ENCODE peak calls at places on chromosomes 11 and 22, in eight cellular contexts. Z is Peyer's patch, K is colonic mucosa, R is ovary, L is RWPE1, H is substantia nigra, T is caudate nucleus, B is mammary epithelial cell. A is an unnamed sample.

GRCh38 chr11:1453611-1454386 is 32.8 kb downstream of the MOB2 start:
- DNase-seq in Z (no peak), K (peak), R (no peak), L (peak), H (no peak), T (no peak), B (no peak), A (no peak)

GRCh38 chr22:33570110-33570509 is 350.2 kb downstream of the LARGE1 start:
- DNase-seq in Z (no peak), K (no peak), R (no peak), L (no peak), H (no peak), T (no peak), B (no peak), A (no peak)

GRCh38 chr11:69978841-69979614 is 99.1 kb upstream of the ANO1 start:
- DNase-seq in Z (no peak), K (no peak), R (no peak), L (no peak), H (no peak), T (no peak), B (no peak), A (no peak)

GRCh38 chr11:17722000-17722643 is 2.8 kb downstream of the MYOD1 start:
- DNase-seq in Z (no peak), K (no peak), R (no peak), L (peak), H (no peak), T (no peak), B (no peak), A (no peak)

GRCh38 chr22:24681236-24681635 is 78.2 kb downstream of the GGT1 start:
- DNase-seq in Z (no peak), K (no peak), R (no peak), L (no peak), H (no peak), T (no peak), B (no peak), A (no peak)

GRCh38 chr11:1077033-1077416 is 2.4 kb downstream of the MUC2 start:
- DNase-seq in Z (no peak), K (no peak), R (peak), L (no peak), H (no peak), T (no peak), B (no peak), A (no peak)

GRCh38 chr11:8242113-8242475 is 21.6 kb downstream of the LMO1 start:
- DNase-seq in Z (no peak), K (no peak), R (no peak), L (no peak), H (no peak), T (no peak), B (no peak), A (no peak)

GRCh38 chr11:103961010-103961409 is 75.4 kb upstream of the DDI1 start:
- DNase-seq in Z (no peak), K (no peak), R (no peak), L (peak), H (no peak), T (no peak), B (peak), A (no peak)

GRCh38 chr11:116540645-116541044 is 232.1 kb downstream of the BUD13 start:
- DNase-seq in Z (no peak), K (no peak), R (no peak), L (no peak), H (no peak), T (no peak), B (no peak), A (no peak)

GRCh38 chr11:43723617-43724016 is 43.1 kb downstream of the HSD17B12 start:
- DNase-seq in Z (no peak), K (no peak), R (no peak), L (no peak), H (no peak), T (no peak), B (no peak), A (no peak)

DNA sequence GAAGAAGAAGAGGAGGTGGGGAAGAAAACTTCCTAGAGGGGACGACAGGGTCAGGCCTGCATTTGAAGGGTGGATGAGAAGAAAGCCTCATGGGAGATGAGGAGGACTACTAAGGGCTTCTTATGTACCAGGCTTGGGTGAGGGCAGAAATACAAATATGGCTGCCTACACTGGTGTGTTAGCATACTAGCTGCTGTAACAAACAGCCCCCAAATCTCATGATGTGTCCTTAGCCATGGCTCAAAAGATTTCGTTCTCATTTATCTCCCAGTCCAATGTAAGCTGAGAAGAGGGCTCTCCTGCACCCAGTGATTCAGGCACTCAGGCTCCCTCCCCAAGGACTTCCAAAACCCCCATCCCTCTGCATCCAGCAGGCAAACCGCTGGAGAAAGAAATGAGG is 11.6 kb upstream of the MB start:
- DNase-seq in Z (no peak), K (no peak), R (no peak), L (no peak), H (no peak), T (no peak), B (no peak), A (no peak)
- H3K27ac ChIP-seq in Z (no peak), K (peak), R (no peak), L (peak), H (no peak), T (no peak), B (peak), A (peak)

DNA sequence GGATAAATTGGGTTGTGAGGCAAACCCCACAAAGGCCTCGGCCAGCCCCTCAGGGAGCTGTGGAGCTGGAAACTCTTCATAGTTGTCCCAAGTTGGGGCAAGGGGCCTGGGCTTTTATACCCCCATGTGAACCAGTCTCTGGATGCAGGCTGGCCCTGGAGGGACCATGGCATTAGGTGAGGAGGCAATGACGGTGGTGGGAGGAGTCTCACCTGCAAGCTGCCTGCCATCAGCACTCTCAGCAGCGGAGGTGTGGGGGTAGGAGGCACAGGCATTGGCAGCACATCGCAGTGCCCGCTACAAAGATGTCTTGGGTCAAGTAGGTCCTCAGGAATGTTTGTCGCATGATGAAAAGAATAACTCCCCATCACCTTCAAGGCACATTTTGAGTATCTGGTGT is 18.2 kb upstream of the TSKU start:
- DNase-seq in Z (no peak), K (no peak), R (peak), L (no peak), H (no peak), T (no peak), B (no peak), A (no peak)
- H3K27ac ChIP-seq in Z (no peak), K (no peak), R (no peak), L (peak), H (no peak), T (no peak), B (no peak), A (no peak)

DNA sequence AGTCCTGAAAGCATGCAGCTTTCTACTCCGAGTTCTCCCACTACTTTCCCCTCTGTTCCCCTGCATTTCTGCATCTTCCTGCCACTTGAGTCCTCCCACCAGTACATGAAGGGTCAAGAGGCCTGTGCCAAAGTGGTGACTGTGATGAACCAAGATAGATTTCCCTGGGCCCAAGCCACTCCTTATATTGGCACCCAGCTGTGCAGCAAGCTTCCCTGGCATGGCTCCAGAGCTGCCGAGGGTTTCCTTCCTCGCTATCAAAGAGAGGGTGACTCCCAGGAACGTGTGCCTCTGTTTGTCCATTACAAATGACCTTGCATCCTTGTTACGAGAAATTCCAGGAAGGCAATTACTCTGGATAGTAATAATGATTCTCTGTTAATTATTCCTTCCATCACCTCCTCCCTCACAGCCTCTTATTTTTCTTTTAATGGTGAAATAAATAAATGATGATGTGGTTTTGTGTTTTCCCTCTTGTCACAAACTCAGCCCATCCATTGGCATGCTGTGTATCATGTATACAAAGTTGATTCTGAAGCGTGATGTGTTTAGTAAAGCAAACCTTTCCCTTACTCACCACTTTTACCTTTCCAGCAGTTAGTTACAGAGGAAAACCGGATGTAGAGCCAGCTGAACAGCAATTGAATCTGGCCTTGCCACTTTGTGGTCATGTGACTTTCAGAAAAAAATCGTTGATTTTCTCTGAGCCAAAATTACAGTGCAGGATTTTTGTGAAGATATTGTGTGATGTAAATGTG is 8.3 kb downstream of the SRSF8 start:
- DNase-seq in Z (no peak), K (peak), R (peak), L (no peak), H (peak), T (no peak), B (no peak), A (peak)
- H3K27ac ChIP-seq in Z (no peak), K (no peak), R (no peak), L (no peak), H (peak), T (peak), B (no peak), A (peak)

GRCh38 chr22:37169412-37169811 is 18.6 kb downstream of the C1QTNF6 start:
- DNase-seq in Z (no peak), K (no peak), R (no peak), L (no peak), H (no peak), T (no peak), B (no peak), A (no peak)

GRCh38 chr22:37171662-37172061 is 16.4 kb downstream of the C1QTNF6 start:
- DNase-seq in Z (no peak), K (no peak), R (no peak), L (no peak), H (no peak), T (no peak), B (no peak), A (no peak)

GRCh38 chr22:37172266-37173245 is 15.5 kb downstream of the C1QTNF6 start:
- DNase-seq in Z (no peak), K (no peak), R (peak), L (no peak), H (no peak), T (no peak), B (no peak), A (no peak)

GRCh38 chr22:37167981-37168647 is 18.4 kb upstream of the IL2RB start:
- DNase-seq in Z (no peak), K (no peak), R (no peak), L (no peak), H (no peak), T (no peak), B (no peak), A (no peak)

GRCh38 chr22:37169947-37170688 is 17.9 kb downstream of the C1QTNF6 start:
- DNase-seq in Z (no peak), K (no peak), R (peak), L (no peak), H (no peak), T (no peak), B (no peak), A (no peak)
- H3K27ac ChIP-seq in Z (peak), K (no peak), R (no peak), L (no peak), H (no peak), T (no peak), B (no peak), A (no peak)

GRCh38 chr11:66126808-66127555 is 56.9 kb downstream of the PACS1 start:
- DNase-seq in Z (peak), K (peak), R (peak), L (peak), H (peak), T (peak), B (peak), A (peak)

GRCh38 chr11:66124564-66124963 is 54.5 kb downstream of the PACS1 start:
- DNase-seq in Z (no peak), K (no peak), R (no peak), L (no peak), H (no peak), T (no peak), B (peak), A (no peak)

GRCh38 chr11:66123902-66124301 is 53.8 kb downstream of the PACS1 start:
- DNase-seq in Z (no peak), K (peak), R (no peak), L (no peak), H (no peak), T (no peak), B (no peak), A (no peak)

GRCh38 chr11:66121453-66121852 is 51.4 kb downstream of the PACS1 start:
- DNase-seq in Z (no peak), K (no peak), R (no peak), L (no peak), H (no peak), T (no peak), B (no peak), A (no peak)

GRCh38 chr11:66126064-66126463 is 56.0 kb downstream of the PACS1 start:
- DNase-seq in Z (peak), K (no peak), R (no peak), L (peak), H (no peak), T (no peak), B (peak), A (no peak)
- H3K27ac ChIP-seq in Z (peak), K (no peak), R (no peak), L (peak), H (peak), T (no peak), B (peak), A (peak)

GRCh38 chr22:20867179-20868099 is 8.6 kb downstream of the SNAP29 start:
- DNase-seq in Z (no peak), K (peak), R (peak), L (no peak), H (no peak), T (no peak), B (no peak), A (peak)
- H3K27ac ChIP-seq in Z (peak), K (peak), R (peak), L (peak), H (peak), T (peak), B (no peak), A (peak)

GRCh38 chr11:107566569-107566968 is 1.0 kb upstream of the ALKBH8 start:
- DNase-seq in Z (no peak), K (no peak), R (no peak), L (no peak), H (no peak), T (no peak), B (no peak), A (no peak)

GRCh38 chr11:107562647-107563208 is 2.8 kb downstream of the ALKBH8 start:
- DNase-seq in Z (no peak), K (no peak), R (no peak), L (peak), H (no peak), T (no peak), B (peak), A (no peak)

GRCh38 chr11:107565219-107565937 is at the start of gene ALKBH8:
- DNase-seq in Z (peak), K (peak), R (peak), L (peak), H (peak), T (peak), B (peak), A (peak)

GRCh38 chr11:107563702-107564101 is 1.8 kb downstream of the ALKBH8 start:
- DNase-seq in Z (peak), K (peak), R (no peak), L (peak), H (no peak), T (no peak), B (peak), A (no peak)

GRCh38 chr11:107564877-107565218 is 687 bp downstream of the ALKBH8 start:
- DNase-seq in Z (no peak), K (no peak), R (no peak), L (no peak), H (no peak), T (no peak), B (no peak), A (no peak)
- H3K27ac ChIP-seq in Z (peak), K (peak), R (no peak), L (peak), H (peak), T (peak), B (peak), A (peak)

GRCh38 chr11:64880240-64881001 is 2.0 kb upstream of the EHD1 start:
- DNase-seq in Z (no peak), K (no peak), R (no peak), L (no peak), H (no peak), T (no peak), B (no peak), A (peak)
- H3K27ac ChIP-seq in Z (peak), K (peak), R (no peak), L (no peak), H (peak), T (peak), B (no peak), A (peak)

DNA sequence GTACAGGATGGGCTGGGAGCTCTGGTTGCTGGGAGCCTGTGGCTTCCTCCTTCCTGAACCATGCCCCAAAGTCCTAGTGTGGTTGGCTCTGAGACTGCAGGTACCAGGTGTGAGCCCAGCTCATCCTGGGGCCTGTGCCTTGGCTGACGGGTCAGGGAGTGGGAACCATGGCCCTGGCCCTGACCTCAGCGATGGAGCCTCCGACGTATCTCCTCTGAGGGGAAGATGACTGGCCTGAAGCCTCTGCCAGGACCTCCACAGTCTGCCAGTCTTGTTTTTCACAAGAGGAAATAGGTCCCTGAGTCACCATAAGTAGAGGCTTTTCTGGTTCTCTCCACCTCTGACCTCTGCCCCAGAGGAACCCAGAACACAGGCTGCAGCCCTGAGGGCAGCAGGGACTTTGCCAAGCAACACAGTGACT is 3.4 kb downstream of the RCE1 start:
- DNase-seq in Z (no peak), K (no peak), R (peak), L (no peak), H (no peak), T (no peak), B (no peak), A (no peak)
- H3K27ac ChIP-seq in Z (no peak), K (no peak), R (no peak), L (peak), H (no peak), T (no peak), B (no peak), A (no peak)

A was measured in left ventricle myocardium inferior.